ENCODE peak calls at places on chromosomes 3 and 15, in seven cellular contexts. W, P, F, C, E, Z and H are unnamed samples.

GRCh38 chr3:178434206-178434805 is 101.9 kb upstream of the KCNMB2 start:
- DNase-seq in F (no peak), P (peak), C (no peak), W (no peak), Z (no peak), E (peak), H (no peak)

GRCh38 chr3:57094606-57095005 is 34.1 kb downstream of the SPATA12 start:
- DNase-seq in Z (no peak), E (peak), F (no peak), P (peak), C (no peak), W (no peak), H (no peak)

GRCh38 chr15:91857772-91858171 is 4.3 kb downstream of the SLCO3A1 start:
- DNase-seq in E (no peak), Z (no peak), P (no peak), F (no peak), W (no peak), C (no peak), H (no peak)

GRCh38 chr15:25416693-25417092 is 22.1 kb downstream of the UBE3A start:
- DNase-seq in P (no peak), Z (no peak), E (no peak), W (no peak), C (no peak), F (no peak), H (no peak)

GRCh38 chr3:129623447-129624118 is 17.1 kb upstream of the PLXND1 start:
- DNase-seq in P (peak), Z (no peak), F (peak), E (no peak), W (no peak), C (no peak), H (no peak)

GRCh38 chr15:84391191-84391590 is 155.6 kb downstream of the GOLGA6L4 start:
- DNase-seq in P (no peak), E (no peak), C (no peak), F (no peak), W (no peak), Z (no peak), H (no peak)

GRCh38 chr15:40695469-40695910 is 516 bp downstream of the RAD51 start:
- DNase-seq in E (peak), C (peak), W (no peak), P (peak), Z (no peak), F (no peak), H (no peak)

GRCh38 chr15:84400017-84400740 is 164.6 kb downstream of the GOLGA6L4 start:
- DNase-seq in W (no peak), Z (no peak), F (no peak), P (no peak), E (no peak), C (no peak), H (no peak)

GRCh38 chr15:95051881-95052280 is 820.5 kb downstream of the MCTP2 start:
- DNase-seq in W (no peak), Z (no peak), P (no peak), F (no peak), E (no peak), C (no peak), H (no peak)

GRCh38 chr15:39651295-39651694 is 70.4 kb downstream of the THBS1 start:
- DNase-seq in F (no peak), W (no peak), E (no peak), Z (no peak), C (no peak), P (no peak), H (no peak)

GRCh38 chr3:40073310-40074007 is 236.0 kb upstream of the EIF1B start:
- DNase-seq in P (no peak), E (no peak), F (no peak), Z (peak), C (no peak), W (no peak), H (no peak)

GRCh38 chr3:132038198-132038825 is 3.5 kb upstream of the CPNE4 start:
- DNase-seq in P (peak), C (no peak), Z (no peak), E (peak), F (no peak), W (no peak), H (no peak)

GRCh38 chr15:82999426-82999825 is 12.0 kb downstream of the C15orf40 start:
- DNase-seq in C (no peak), W (no peak), P (no peak), Z (no peak), E (no peak), F (no peak), H (no peak)

GRCh38 chr15:86002444-86002843 is 77.2 kb upstream of the AGBL1 start:
- DNase-seq in C (no peak), P (no peak), F (no peak), W (no peak), E (no peak), Z (no peak), H (no peak)

GRCh38 chr15:52557242-52557641 is 11.6 kb downstream of the ARPP19 start:
- DNase-seq in E (peak), W (no peak), Z (no peak), C (no peak), P (no peak), F (no peak), H (no peak)

GRCh38 chr3:30826381-30827061 is 67.9 kb downstream of the GADL1 start:
- DNase-seq in Z (no peak), E (peak), F (no peak), W (no peak), C (no peak), P (peak), H (no peak)

GRCh38 chr3:142670120-142670519 is 53.7 kb upstream of the TRPC1 start:
- DNase-seq in Z (no peak), C (no peak), F (no peak), P (no peak), W (no peak), E (no peak), H (no peak)

GRCh38 chr15:73681856-73682596 is 2.2 kb upstream of the CD276 start:
- DNase-seq in P (no peak), F (no peak), C (peak), E (no peak), Z (no peak), W (no peak), H (no peak)

GRCh38 chr3:69324362-69325025 is 61.4 kb downstream of the FRMD4B start:
- DNase-seq in E (no peak), W (no peak), C (peak), F (no peak), Z (peak), P (peak), H (no peak)

GRCh38 chr3:105449393-105449792 is 82.7 kb downstream of the ALCAM start:
- DNase-seq in E (no peak), P (no peak), C (no peak), F (no peak), Z (no peak), W (no peak), H (no peak)

GRCh38 chr3:46369675-46370132 is 1.0 kb upstream of the CCR5 start:
- DNase-seq in W (no peak), E (no peak), Z (no peak), C (no peak), F (no peak), P (no peak), H (no peak)

GRCh38 chr15:40875996-40876740 is 2.1 kb upstream of the RHOV start:
- DNase-seq in Z (no peak), P (no peak), C (no peak), E (no peak), W (no peak), F (no peak), H (no peak)

GRCh38 chr15:68259883-68260282 is 17.7 kb upstream of the FEM1B start:
- DNase-seq in E (no peak), C (no peak), F (no peak), W (no peak), P (no peak), Z (no peak), H (no peak)

GRCh38 chr3:89699229-89699628 is 591.8 kb downstream of the EPHA3 start:
- DNase-seq in F (no peak), W (no peak), E (no peak), Z (no peak), P (no peak), C (no peak), H (no peak)

GRCh38 chr3:136792931-136793330 is 26.0 kb upstream of the SLC35G2 start:
- DNase-seq in P (no peak), E (no peak), C (no peak), W (no peak), F (no peak), Z (no peak), H (no peak)

GRCh38 chr15:45449878-45450277 is 71.5 kb upstream of the GATM start:
- DNase-seq in C (no peak), P (no peak), F (peak), W (no peak), Z (no peak), E (no peak), H (no peak)

GRCh38 chr3:58628823-58629562 is 37.6 kb downstream of the FAM3D start:
- DNase-seq in W (no peak), C (no peak), P (peak), Z (no peak), F (no peak), E (peak), H (no peak)

GRCh38 chr3:69288161-69288895 is 97.6 kb downstream of the FRMD4B start:
- DNase-seq in Z (peak), W (no peak), F (no peak), P (no peak), C (peak), E (no peak), H (no peak)

DNA sequence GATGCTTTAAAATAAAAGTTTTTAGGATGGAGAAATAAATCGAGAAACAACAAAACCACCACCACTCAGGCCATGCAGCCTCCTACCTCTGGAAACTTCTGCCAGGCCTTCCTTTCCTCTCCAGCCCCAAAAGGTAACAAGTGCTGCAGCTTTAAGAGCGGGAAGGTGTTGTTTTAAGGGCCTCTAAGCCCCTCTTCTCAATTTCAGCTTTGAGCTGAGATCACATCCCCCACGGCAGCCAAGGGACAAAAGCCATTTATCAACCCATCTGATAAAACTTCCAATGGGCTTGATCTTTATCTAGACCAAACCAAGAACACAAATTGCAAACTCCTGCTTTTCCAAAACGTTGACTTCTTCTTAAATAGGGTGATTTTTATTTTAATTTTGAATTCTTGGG is 18.1 kb downstream of the RGMA start:
- DNase-seq in P (no peak), F (no peak), C (peak), W (no peak), Z (no peak), E (no peak), H (no peak)
- H3K4me3 ChIP-seq in P (no peak), F (peak), C (peak), W (peak), Z (no peak), E (peak), H (peak)

DNA sequence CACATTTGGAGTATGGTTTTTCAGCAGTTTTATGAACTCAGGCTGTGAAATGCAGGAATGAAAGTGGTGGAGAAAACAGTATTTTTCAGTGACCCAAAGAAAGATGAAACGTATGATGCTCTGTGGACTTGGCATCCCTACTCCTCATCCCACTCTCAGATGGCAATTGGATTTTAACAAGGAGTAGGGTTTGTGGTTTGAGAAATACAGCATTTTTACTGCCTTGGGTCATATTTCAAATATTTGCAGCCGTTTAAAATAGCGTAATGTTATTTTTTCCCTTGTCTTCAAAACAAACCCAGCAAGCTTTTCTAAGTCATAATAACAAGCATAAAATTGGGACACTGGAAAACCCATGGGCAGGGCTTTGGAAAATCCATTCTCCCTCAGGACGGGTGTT is 117.2 kb upstream of the LRIG1 start:
- DNase-seq in F (no peak), Z (no peak), C (no peak), E (peak), P (no peak), W (no peak), H (no peak)
- H3K4me3 ChIP-seq in F (no peak), Z (no peak), C (no peak), E (no peak), P (no peak), W (no peak), H (no peak)

DNA sequence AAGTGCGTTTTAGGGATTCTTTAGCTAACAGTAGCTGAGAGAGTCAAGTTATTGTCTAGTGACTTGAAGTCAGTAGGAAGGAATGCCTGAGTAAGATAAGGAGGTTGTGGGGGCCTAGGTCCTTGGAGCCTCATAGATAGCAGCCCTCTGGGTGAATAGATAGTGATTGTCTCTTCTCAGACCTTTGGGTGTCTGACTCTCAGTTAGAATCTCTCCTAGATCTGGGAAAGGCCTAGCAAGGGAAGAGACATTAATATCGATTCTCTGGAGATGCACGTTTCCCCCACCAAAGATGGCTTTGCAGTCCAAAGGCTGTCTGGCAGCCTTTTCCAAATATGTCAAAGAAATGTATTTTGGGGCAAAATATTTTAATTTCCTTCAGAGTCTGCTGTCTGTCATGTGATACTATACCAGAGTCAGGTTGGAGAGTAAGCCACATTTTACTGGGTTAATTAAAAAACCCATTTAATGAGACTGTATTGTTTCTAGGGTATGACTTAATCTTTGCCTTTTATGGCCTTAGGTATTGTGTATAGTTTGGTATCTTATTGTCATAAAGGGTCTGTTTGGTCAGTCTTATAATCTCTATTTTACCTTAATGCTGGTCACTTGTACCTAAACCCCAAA is 92.2 kb downstream of the ST6GAL1 start:
- DNase-seq in Z (no peak), F (no peak), E (no peak), P (no peak), W (no peak), C (no peak), H (no peak)
- H3K4me3 ChIP-seq in Z (no peak), F (no peak), E (no peak), P (no peak), W (no peak), C (no peak), H (no peak)

GRCh38 chr3:33642806-33643205 is 75.2 kb downstream of the CLASP2 start:
- DNase-seq in W (no peak), F (no peak), P (no peak), C (no peak), Z (no peak), E (no peak), H (no peak)

GRCh38 chr3:33648793-33649192 is 69.3 kb downstream of the CLASP2 start:
- DNase-seq in E (no peak), P (no peak), Z (no peak), W (no peak), C (no peak), F (no peak), H (no peak)

GRCh38 chr3:33644598-33644997 is 73.5 kb downstream of the CLASP2 start:
- DNase-seq in E (no peak), F (no peak), W (no peak), P (no peak), Z (no peak), C (no peak), H (no peak)

GRCh38 chr3:33650495-33650894 is 67.6 kb downstream of the CLASP2 start:
- DNase-seq in C (no peak), P (no peak), E (no peak), W (no peak), Z (no peak), F (no peak), H (no peak)

DNA sequence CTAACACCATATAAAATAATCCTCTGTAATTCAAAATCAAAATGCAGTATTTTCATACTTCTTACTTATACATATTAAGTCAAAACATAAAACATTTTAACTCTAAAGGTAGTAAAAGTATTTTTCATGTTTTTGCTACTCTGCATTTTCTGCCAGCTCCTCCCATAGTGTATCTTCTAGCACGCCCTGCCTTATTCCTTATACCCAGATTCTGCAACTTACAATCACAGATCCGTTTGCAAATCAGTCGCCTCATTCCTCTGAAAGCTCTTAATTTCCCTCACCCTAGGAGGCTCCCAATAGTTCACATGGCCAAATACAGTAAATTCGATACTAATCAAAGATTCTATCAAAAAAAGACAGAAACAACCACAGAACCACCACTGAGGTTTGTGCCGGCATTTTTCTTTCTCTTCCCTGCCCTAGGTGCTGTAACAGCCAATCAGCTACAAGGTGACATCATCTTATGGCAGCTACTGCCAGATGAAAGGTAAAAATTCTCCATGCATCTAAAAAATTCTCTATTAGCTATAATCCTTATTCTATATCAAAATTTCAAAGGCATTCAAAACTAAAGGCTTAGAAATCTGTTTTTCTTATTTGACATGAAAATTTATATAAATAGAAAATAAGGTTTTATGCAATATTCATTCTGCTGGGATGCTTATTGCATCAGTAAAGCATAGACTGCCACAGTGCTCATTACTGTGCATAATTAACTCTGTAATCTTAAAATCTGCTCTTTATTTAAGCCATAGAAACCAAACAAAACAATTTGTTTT is 72.8 kb downstream of the CLASP2 start:
- DNase-seq in F (no peak), Z (peak), C (peak), W (no peak), E (peak), P (peak), H (no peak)
- H3K4me3 ChIP-seq in F (peak), Z (peak), C (peak), W (peak), E (peak), P (peak), H (peak)

GRCh38 chr3:41202075-41202833 is 2.9 kb downstream of the CTNNB1 start:
- DNase-seq in C (peak), P (no peak), Z (no peak), F (no peak), E (no peak), W (no peak), H (no peak)
- H3K4me3 ChIP-seq in C (peak), P (peak), Z (no peak), F (peak), E (peak), W (peak), H (peak)

DNA sequence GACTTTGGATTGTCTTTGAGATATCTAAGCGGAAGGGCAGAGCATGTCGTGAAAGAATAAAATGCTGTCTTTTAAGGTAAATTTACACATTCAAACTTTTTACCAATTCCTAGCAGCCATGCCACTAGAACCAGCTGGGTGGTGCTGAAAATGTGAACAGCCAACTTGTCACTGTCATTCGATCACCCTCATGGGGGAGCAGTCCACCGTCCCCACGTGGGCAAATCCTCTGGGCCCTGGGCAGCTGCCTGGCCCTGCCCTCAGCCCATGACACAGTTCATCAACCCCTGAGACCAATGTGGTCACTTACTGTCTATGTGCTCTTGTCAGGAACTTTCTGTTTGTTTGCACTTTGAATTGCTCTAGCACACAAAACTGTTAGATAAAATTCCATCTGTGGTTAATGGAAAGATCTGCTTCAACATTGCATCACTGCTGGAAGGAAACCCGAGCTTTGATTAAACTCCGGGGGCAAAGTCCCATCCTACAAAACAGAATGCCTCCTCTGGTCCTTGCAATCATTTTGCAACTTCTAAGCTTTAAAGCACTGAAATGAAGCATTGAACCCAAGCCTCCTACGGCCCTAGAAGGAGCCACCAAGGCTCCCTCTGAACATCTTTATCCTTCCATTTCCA is 50.1 kb downstream of the PCSK6 start:
- DNase-seq in E (peak), C (no peak), P (peak), F (no peak), Z (no peak), W (no peak), H (no peak)
- H3K4me3 ChIP-seq in E (peak), C (no peak), P (peak), F (no peak), Z (no peak), W (peak), H (no peak)